ENCODE peak calls at places on chromosomes 6 and 20, in eight cellular contexts. W, U, K, Y, G, O, L and R are unnamed samples.
A peak's percentile ranks its signal among the peaks of the same experiment; 100 is the strongest.

GRCh38 chr20:43029161-43029560 is 160.5 kb downstream of the PTPRT start:
- ATAC-seq in W (no peak), U (no peak), K (no peak), Y (no peak), G (no peak), O (no peak), L (no peak), R (no peak)

GRCh38 chr6:147195510-147195909 is 8.7 kb upstream of the STXBP5 start:
- ATAC-seq in W (no peak), U (no peak), K (no peak), Y (no peak), G (no peak), O (no peak), L (no peak), R (no peak)

GRCh38 chr6:40894962-40895799 is 143.8 kb downstream of the UNC5CL start:
- ATAC-seq in W (peak; percentile 84), U (peak; percentile 90), K (no peak), Y (peak; percentile 96), G (peak; percentile 91), O (peak; percentile 98), L (peak; percentile 53), R (peak; percentile 48)

GRCh38 chr20:3681931-3682820 is at the start of gene ADAM33:
- ATAC-seq in W (peak; percentile 30), U (peak; percentile 32), K (no peak), Y (peak; percentile 45), G (peak; percentile 32), O (no peak), L (peak; percentile 39), R (peak; percentile 52)

GRCh38 chr6:134519456-134519855 is 201.5 kb upstream of the SGK1 start:
- ATAC-seq in W (no peak), U (peak; percentile 43), K (peak; percentile 71), Y (peak; percentile 6), G (peak; percentile 67), O (no peak), L (peak; percentile 8), R (no peak)

GRCh38 chr6:151018911-151019795 is 153.7 kb downstream of the MTHFD1L start:
- ATAC-seq in W (peak; percentile 72), U (no peak), K (no peak), Y (no peak), G (no peak), O (no peak), L (peak; percentile 51), R (no peak)

GRCh38 chr20:9460518-9460917 is 53.9 kb upstream of the LAMP5 start:
- ATAC-seq in W (no peak), U (no peak), K (no peak), Y (no peak), G (no peak), O (peak; percentile 30), L (no peak), R (no peak)

GRCh38 chr20:24815931-24816330 is 133.1 kb upstream of the CST7 start:
- ATAC-seq in W (no peak), U (no peak), K (no peak), Y (no peak), G (no peak), O (no peak), L (no peak), R (no peak)

GRCh38 chr20:19757973-19758887 is at the start of gene RIN2:
- ATAC-seq in W (peak; percentile 85), U (peak; percentile 89), K (peak; percentile 37), Y (peak; percentile 85), G (peak; percentile 89), O (peak; percentile 85), L (peak; percentile 81), R (peak; percentile 85)

GRCh38 chr6:159056003-159056402 is 11.2 kb upstream of the TAGAP start:
- ATAC-seq in W (no peak), U (peak; percentile 54), K (no peak), Y (peak; percentile 43), G (peak; percentile 42), O (no peak), L (peak; percentile 54), R (no peak)

DNA sequence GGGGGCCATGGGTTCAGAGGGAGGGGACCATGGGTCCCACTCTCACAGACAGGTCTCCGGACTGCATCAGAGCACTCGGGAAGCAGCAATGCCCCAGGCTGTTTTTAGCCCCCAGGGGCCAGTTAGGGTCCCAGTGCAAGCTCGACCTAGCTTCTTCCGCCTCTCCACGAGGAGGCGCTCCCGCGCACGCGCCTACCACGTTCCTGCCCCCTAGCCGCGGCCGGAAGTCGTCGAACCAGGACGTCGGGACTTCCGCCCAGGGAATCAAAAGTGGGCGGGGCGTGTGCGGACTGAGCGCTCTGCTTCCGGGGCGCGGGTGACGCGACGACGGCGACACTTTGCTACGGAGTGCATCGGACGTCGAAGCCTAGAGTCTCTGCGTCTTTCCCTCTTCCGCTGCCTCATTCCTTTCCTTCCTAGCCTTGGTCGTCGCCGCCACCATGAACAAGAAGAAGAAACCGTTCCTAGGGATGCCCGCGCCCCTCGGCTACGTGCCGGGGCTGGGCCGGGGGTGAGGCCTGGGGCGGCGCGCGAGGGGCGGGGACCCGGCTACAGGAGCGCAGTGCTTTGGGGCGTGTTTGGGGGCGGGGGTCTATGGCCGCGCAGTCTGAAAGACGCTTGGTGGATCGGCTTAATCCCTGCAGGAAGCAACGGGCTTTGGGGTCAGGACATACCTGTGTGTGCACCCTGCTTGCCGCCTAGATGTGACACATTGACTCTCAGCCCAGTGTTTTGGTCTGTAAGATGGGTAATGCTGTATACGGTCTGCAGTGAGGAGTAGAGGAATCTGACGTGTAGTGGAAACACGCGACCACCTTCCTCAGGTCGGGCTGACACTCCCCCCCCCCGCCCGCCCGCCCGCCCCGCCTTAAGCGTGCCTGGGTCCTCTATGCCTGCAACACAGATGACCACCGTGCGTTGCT is at the start of gene PRPF6:
- ATAC-seq in W (peak; percentile 91), U (peak; percentile 92), K (peak; percentile 69), Y (peak; percentile 92), G (peak; percentile 92), O (peak; percentile 84), L (peak; percentile 87), R (peak; percentile 94)
- H3K4me1 ChIP-seq in W (peaks cover 38% of the 10 kb centered on the region), U (peaks cover 30% of the 10 kb centered on the region), K (peaks cover 55% of the 10 kb centered on the region), Y (peaks cover 53% of the 10 kb centered on the region), G (peaks cover 29% of the 10 kb centered on the region), O (peaks cover 34% of the 10 kb centered on the region), L (peaks cover 23% of the 10 kb centered on the region), R (no peaks in the 10 kb centered on the region)

DNA sequence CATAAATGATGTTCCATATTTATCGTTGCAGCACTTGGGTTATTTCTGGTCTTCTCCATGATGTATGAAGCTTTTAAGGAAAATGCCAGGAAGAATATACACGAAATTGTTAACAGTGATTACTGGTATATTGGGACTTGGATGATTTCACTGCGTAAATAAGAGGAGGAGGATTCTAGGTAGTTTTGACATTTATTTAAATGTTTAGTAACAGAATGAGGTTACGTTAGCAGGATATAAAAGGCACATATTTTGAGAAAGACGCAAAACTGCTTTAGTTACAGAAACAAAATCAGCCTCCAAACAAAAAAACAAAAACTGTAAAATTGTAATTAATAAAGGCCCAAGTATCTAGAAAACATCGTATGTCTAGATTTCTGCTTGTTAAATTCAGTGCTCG is 147.7 kb downstream of the JARID2 start:
- ATAC-seq in W (no peak), U (no peak), K (no peak), Y (no peak), G (no peak), O (no peak), L (no peak), R (no peak)
- H3K4me1 ChIP-seq in W (peaks cover 36% of the 10 kb centered on the region), U (peaks cover 30% of the 10 kb centered on the region), K (peaks cover 7% of the 10 kb centered on the region), Y (peaks cover 41% of the 10 kb centered on the region), G (no peaks in the 10 kb centered on the region), O (peaks cover 12% of the 10 kb centered on the region), L (peaks cover 44% of the 10 kb centered on the region), R (peaks cover 26% of the 10 kb centered on the region)

GRCh38 chr6:100810015-100810414 is 71.1 kb downstream of the ASCC3 start:
- ATAC-seq in W (no peak), U (no peak), K (no peak), Y (no peak), G (no peak), O (no peak), L (no peak), R (no peak)
- H3K4me1 ChIP-seq in W (no peaks in the 10 kb centered on the region), U (no peaks in the 10 kb centered on the region), K (no peaks in the 10 kb centered on the region), Y (no peaks in the 10 kb centered on the region), G (no peaks in the 10 kb centered on the region), O (no peaks in the 10 kb centered on the region), L (no peaks in the 10 kb centered on the region), R (no peaks in the 10 kb centered on the region)

DNA sequence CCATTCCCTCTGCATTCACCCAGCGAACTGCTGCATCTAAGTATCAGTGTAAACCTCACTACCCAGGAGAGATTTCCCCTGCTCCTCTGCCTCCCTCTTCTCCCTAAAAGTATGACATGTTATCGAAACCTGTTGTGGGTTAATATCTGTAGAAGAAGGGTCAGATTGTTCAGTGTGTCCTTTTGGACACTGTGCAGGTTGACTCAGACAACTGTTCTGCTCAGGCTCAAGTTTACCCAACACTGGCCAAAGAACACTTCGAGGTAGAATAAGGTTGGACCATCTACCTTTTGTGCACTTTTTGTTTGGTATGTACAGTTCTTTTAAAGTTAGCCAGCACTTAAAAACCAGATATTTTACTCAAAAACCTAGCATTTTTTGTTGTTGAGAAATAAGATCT is 4.6 kb downstream of the NT5DC1 start:
- ATAC-seq in W (no peak), U (no peak), K (no peak), Y (no peak), G (no peak), O (no peak), L (peak; percentile 57), R (no peak)
- H3K4me1 ChIP-seq in W (peaks cover 33% of the 10 kb centered on the region), U (peaks cover 33% of the 10 kb centered on the region), K (peaks cover 34% of the 10 kb centered on the region), Y (peaks cover 54% of the 10 kb centered on the region), G (peaks cover 19% of the 10 kb centered on the region), O (peaks cover 27% of the 10 kb centered on the region), L (peaks cover 58% of the 10 kb centered on the region), R (peaks cover 3% of the 10 kb centered on the region)

GRCh38 chr20:10669843-10670446 is 3.9 kb downstream of the JAG1 start:
- ATAC-seq in W (no peak), U (no peak), K (no peak), Y (no peak), G (no peak), O (no peak), L (no peak), R (no peak)
- H3K4me1 ChIP-seq in W (peaks cover 67% of the 10 kb centered on the region), U (peaks cover 44% of the 10 kb centered on the region), K (peaks cover 35% of the 10 kb centered on the region), Y (peaks cover 74% of the 10 kb centered on the region), G (peaks cover 27% of the 10 kb centered on the region), O (peaks cover 52% of the 10 kb centered on the region), L (no peaks in the 10 kb centered on the region), R (peaks cover 6% of the 10 kb centered on the region)